ENCODE peak calls at places on chromosomes 16 and 17, in five cellular contexts. N, O, F, I and S are unnamed samples.

GRCh38 chr17:21378553-21378952 is 2.4 kb downstream of the KCNJ12 start:
- DNase-seq in N (no peak), O (no peak), F (no peak), I (no peak), S (no peak)

GRCh38 chr16:85491798-85492616 is 121.1 kb upstream of the GSE1 start:
- DNase-seq in N (peak; percentile 97), O (peak; percentile 95), F (peak; percentile 84), I (no peak), S (no peak)

GRCh38 chr17:78997231-78997741 is 12.3 kb downstream of the CANT1 start:
- DNase-seq in N (no peak), O (no peak), F (no peak), I (no peak), S (no peak)

GRCh38 chr17:36182176-36183000 is 6.0 kb upstream of the TBC1D3B start:
- DNase-seq in N (no peak), O (no peak), F (no peak), I (no peak), S (no peak)

GRCh38 chr17:77451894-77452852 is 311.4 kb downstream of the SEC14L1 start:
- DNase-seq in N (peak; percentile 65), O (peak; percentile 76), F (peak; percentile 74), I (peak; percentile 59), S (no peak)

GRCh38 chr17:42518755-42519545 is 17.1 kb upstream of the NAGLU start:
- DNase-seq in N (peak; percentile 35), O (no peak), F (peak; percentile 73), I (no peak), S (no peak)

GRCh38 chr17:13583996-13584700 is 17.6 kb downstream of the HS3ST3A1 start:
- DNase-seq in N (no peak), O (no peak), F (no peak), I (no peak), S (no peak)

GRCh38 chr16:56625140-56625942 is at the start of gene MT1E:
- DNase-seq in N (peak; percentile 91), O (peak; percentile 83), F (peak; percentile 86), I (peak; percentile 43), S (peak; percentile 67)

GRCh38 chr16:85586360-85587145 is 26.6 kb upstream of the GSE1 start:
- DNase-seq in N (peak; percentile 71), O (no peak), F (no peak), I (no peak), S (no peak)

GRCh38 chr16:86065711-86066110 is 166.7 kb downstream of the IRF8 start:
- DNase-seq in N (no peak), O (no peak), F (no peak), I (no peak), S (no peak)

GRCh38 chr16:28597692-28598261 is 927 bp upstream of the SULT1A2 start:
- DNase-seq in N (no peak), O (no peak), F (no peak), I (no peak), S (no peak)

GRCh38 chr17:77312786-77313599 is 172.2 kb downstream of the SEC14L1 start:
- DNase-seq in N (peak; percentile 40), O (peak; percentile 69), F (peak; percentile 59), I (peak; percentile 70), S (no peak)

GRCh38 chr17:17767096-17767470 is 69.7 kb downstream of the SREBF1 start:
- DNase-seq in N (no peak), O (no peak), F (no peak), I (no peak), S (no peak)

GRCh38 chr16:58462997-58463891 is 36.7 kb upstream of the NDRG4 start:
- DNase-seq in N (no peak), O (no peak), F (peak; percentile 59), I (no peak), S (no peak)

GRCh38 chr16:22284637-22285515 is 12.3 kb upstream of the POLR3E start:
- DNase-seq in N (no peak), O (no peak), F (no peak), I (no peak), S (no peak)

GRCh38 chr16:22278418-22278817 is 18.8 kb upstream of the POLR3E start:
- DNase-seq in N (no peak), O (no peak), F (no peak), I (no peak), S (no peak)

GRCh38 chr16:22278841-22279240 is 18.4 kb upstream of the POLR3E start:
- DNase-seq in N (no peak), O (no peak), F (no peak), I (no peak), S (no peak)

GRCh38 chr16:22282254-22282892 is 14.8 kb upstream of the POLR3E start:
- DNase-seq in N (no peak), O (no peak), F (no peak), I (no peak), S (no peak)
- TF ChIP-seq POLR2A in N (no peak), O (no peak), F (no peak), I (no peak), S (no peak)

GRCh38 chr17:28686296-28686695 is 24.3 kb downstream of the SUPT6H start:
- DNase-seq in N (no peak), O (no peak), F (no peak), I (no peak), S (no peak)
- TF ChIP-seq POLR2A in N (no peak), O (no peak), F (no peak), I (no peak), S (no peak)

GRCh38 chr16:4613636-4614570 is 785 bp downstream of the UBALD1 start:
- DNase-seq in N (peak; percentile 36), O (no peak), F (no peak), I (no peak), S (peak; percentile 52)

GRCh38 chr16:4615389-4616046 is 830 bp upstream of the UBALD1 start:
- DNase-seq in N (peak; percentile 43), O (peak; percentile 52), F (no peak), I (no peak), S (no peak)

GRCh38 chr16:4617880-4618279 is 3.2 kb upstream of the UBALD1 start:
- DNase-seq in N (no peak), O (no peak), F (no peak), I (no peak), S (no peak)

GRCh38 chr16:4614571-4615388 is at the start of gene UBALD1:
- DNase-seq in N (peak; percentile 92), O (peak; percentile 84), F (peak; percentile 86), I (peak; percentile 71), S (peak; percentile 95)

DNA sequence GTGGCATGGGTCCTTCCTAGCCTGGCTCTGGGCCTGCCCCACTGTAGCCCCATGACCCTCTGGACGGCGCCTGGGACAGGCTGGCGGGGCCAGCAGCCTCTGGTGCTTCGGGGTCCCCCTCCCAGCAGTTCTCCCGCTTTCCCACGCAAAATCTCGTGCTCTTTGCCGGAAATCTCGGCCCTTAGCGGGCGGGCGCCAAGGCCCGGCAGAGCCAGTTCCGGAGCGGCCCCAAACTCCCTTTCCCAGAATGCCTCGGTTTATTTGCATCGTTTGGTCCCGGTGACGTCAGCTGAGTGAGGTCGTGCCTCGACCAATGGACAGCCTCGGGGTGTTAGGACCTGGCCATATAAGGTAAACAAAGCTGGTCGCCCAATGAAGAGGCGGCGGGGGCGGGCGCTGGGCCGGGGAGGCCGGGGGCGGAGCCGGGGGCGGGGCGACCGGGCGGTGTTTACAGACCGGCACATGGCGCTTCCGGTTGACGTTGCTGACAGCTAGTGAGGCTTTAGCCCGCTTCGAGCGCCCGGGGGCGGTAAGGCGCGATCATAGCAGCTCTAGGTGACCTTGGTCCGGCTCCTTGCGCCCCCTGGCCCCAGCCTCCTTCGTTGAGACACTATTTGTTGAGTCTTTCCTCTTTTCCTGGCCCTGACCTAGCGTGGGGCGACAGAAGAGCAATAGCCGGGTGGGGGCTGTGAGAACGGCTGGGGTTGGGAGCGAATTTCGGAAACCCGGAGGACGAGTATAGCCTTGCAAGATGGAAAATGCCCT is 1.5 kb upstream of the UBALD1 start:
- DNase-seq in N (peak; percentile 100), O (peak; percentile 100), F (peak; percentile 100), I (peak; percentile 100), S (peak; percentile 98)
- TF ChIP-seq POLR2A in N (peak; percentile 93), O (peak; percentile 61), F (peak; percentile 66), I (peak; percentile 76), S (peak; percentile 44)

GRCh38 chr16:87432330-87432915 is 40.3 kb downstream of the MAP1LC3B start:
- DNase-seq in N (no peak), O (no peak), F (no peak), I (no peak), S (no peak)
- TF ChIP-seq POLR2A in N (no peak), O (no peak), F (no peak), I (no peak), S (no peak)

GRCh38 chr17:64531955-64532371 is 25.2 kb downstream of the CEP95 start:
- DNase-seq in N (no peak), O (no peak), F (no peak), I (no peak), S (no peak)
- TF ChIP-seq POLR2A in N (no peak), O (no peak), F (no peak), I (no peak), S (no peak)

DNA sequence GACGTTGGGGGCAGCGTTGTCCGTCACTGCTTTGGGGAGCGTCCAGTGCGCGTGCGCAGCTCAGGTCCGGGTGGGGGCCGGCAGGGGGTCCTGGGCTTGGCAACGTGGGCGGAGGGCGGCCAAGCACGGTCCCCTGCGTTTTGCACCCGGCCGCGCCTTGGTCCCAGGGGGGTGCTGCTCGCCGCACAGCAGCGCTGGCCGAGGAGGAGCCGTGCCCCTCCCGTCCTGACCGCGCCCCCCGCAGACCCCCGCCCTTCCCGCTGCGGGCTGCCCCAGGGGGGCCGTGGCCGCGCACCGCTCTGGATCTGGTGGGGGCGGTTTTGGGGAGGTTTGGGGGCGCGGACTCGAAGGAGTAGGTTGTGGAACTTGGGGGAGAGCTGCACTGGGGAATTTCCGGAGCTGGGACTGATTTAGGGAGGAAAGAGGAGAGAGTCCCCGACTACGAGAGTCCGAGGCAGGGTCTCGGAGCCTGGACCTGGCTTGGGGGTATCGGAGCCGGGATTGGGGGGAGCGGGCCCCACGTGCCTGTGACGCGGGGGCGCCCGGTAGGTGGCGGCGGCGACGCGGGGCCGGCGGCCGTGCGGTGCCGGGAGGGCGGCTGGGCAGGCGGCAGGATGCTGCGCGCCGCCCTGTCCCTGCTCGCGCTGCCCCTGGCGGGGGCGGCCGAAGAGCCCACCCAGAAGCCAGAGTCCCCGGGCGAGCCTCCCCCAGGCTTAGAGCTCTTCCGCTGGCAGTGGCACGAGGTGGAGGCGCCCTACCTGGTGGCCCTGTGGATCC is at the start of gene SLC9A5:
- DNase-seq in N (no peak), O (no peak), F (no peak), I (no peak), S (no peak)
- TF ChIP-seq POLR2A in N (no peak), O (no peak), F (no peak), I (no peak), S (no peak)

DNA sequence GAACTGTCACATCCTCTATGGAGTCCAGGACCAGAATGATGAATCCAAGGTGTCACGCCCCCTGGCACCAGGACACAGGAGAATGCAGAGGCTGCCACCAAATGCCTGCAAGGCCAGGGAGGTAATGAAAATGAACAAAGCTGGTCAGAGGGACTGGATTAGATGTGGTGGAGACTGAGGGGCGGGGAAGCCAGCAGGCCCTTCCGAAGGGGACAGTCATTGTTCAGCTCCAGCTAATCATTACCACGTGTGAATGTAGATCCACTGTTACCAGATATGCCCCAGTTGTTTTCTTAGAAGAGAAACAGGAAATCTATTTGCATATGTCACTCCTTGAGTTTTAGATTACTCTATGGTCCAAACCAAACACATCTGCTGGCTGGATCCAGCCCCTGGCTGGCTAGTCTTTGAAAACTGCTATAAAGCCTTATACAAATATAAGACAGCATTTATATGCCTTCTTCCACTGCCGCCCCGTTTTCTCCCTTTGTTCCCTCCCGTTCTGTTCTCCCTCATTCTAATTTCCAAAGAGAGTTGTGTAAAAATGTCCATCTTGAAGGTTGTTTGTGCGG is 14.4 kb downstream of the CRYM start:
- DNase-seq in N (no peak), O (no peak), F (no peak), I (no peak), S (no peak)
- TF ChIP-seq POLR2A in N (no peak), O (no peak), F (no peak), I (no peak), S (no peak)